ENCODE peak calls at places on chromosomes 6 and 20, in four cellular contexts. V, E, R and H are unnamed samples.

GRCh38 chr6:169640347-169640972 is 61.4 kb downstream of the WDR27 start:
- DNase-seq in V (no peak), E (no peak), R (no peak), H (no peak)

GRCh38 chr6:134982161-134982560 is 32.3 kb upstream of the ALDH8A1 start:
- DNase-seq in R (no peak), V (no peak), E (no peak), H (no peak)

GRCh38 chr6:3165631-3166534 is 8.5 kb upstream of the TUBB2A start:
- DNase-seq in R (no peak), V (no peak), E (no peak), H (no peak)

GRCh38 chr6:37488464-37488863 is 11.2 kb downstream of the CCDC167 start:
- DNase-seq in R (no peak), E (no peak), V (no peak), H (no peak)

GRCh38 chr6:147504848-147505247 is 3.6 kb upstream of the SAMD5 start:
- DNase-seq in R (no peak), E (no peak), V (no peak), H (no peak)

GRCh38 chr6:169858293-169858934 is 107.0 kb downstream of the ERMARD start:
- DNase-seq in E (no peak), R (no peak), V (no peak), H (peak)

GRCh38 chr6:44177691-44178423 is 19.2 kb downstream of the CAPN11 start:
- DNase-seq in R (peak), V (no peak), E (no peak), H (peak)

GRCh38 chr20:6623989-6624388 is 143.5 kb upstream of the BMP2 start:
- DNase-seq in E (no peak), V (no peak), R (no peak), H (no peak)

GRCh38 chr6:155174576-155175174 is 89.1 kb upstream of the CLDN20 start:
- DNase-seq in V (peak), E (peak), R (peak), H (peak)

GRCh38 chr6:16369108-16369507 is 130.7 kb downstream of the GMPR start:
- DNase-seq in E (no peak), V (no peak), R (no peak), H (no peak)

GRCh38 chr20:37297066-37297736 is 7.7 kb downstream of the MANBAL start:
- DNase-seq in E (no peak), V (no peak), R (peak), H (no peak)

GRCh38 chr6:41780623-41781301 is at the start of gene PRICKLE4:
- DNase-seq in V (peak), E (no peak), R (peak), H (peak)

GRCh38 chr6:35247642-35248231 is 11.8 kb upstream of the ZNF76 start:
- DNase-seq in R (no peak), V (no peak), E (no peak), H (no peak)

GRCh38 chr6:142294681-142295080 is 7.1 kb upstream of the ADGRG6 start:
- DNase-seq in R (no peak), V (no peak), E (no peak), H (no peak)

GRCh38 chr6:137155830-137156229 is 17.6 kb downstream of the IL22RA2 start:
- DNase-seq in R (no peak), V (no peak), E (no peak), H (no peak)

GRCh38 chr20:37630161-37630560 is 63.7 kb upstream of the CTNNBL1 start:
- DNase-seq in E (no peak), R (no peak), V (no peak), H (no peak)

GRCh38 chr20:62824476-62825287 is 7.8 kb downstream of the COL9A3 start:
- DNase-seq in V (peak), E (no peak), R (no peak), H (no peak)

GRCh38 chr6:56959938-56960337 is 5.0 kb downstream of the BEND6 start:
- DNase-seq in E (no peak), V (peak), R (no peak), H (no peak)

GRCh38 chr20:63635431-63636141 is 8.7 kb upstream of the GMEB2 start:
- DNase-seq in R (no peak), E (no peak), V (no peak), H (no peak)